ENCODE peak calls at places on chromosomes 6 and 20, in nine cellular contexts. T is hepatocyte, O is sigmoid colon, C is AG04450, M is astrocyte, S is prostate gland, J is thoracic aorta, X is ovary, Y is GM23338. B is an unnamed sample. For H3K27me3, the result is how much of the 10 kb centered on the place peaks cover.

GRCh38 chr6:139099984-139100383 is 34.9 kb upstream of the HECA start:
- DNase-seq in T (no peak), O (no peak), C (no peak), M (no peak), S (no peak), J (no peak), X (no peak), Y (no peak), B (no peak)

GRCh38 chr6:2772840-2773239 is 7.6 kb downstream of the WRNIP1 start:
- DNase-seq in T (no peak), O (no peak), C (no peak), M (no peak), S (no peak), J (no peak), X (no peak), Y (no peak), B (no peak)

GRCh38 chr6:104625536-104625935 is 234.2 kb downstream of the HACE1 start:
- DNase-seq in T (peak), O (no peak), C (no peak), M (peak), S (peak), J (no peak), X (no peak), Y (no peak), B (peak)

GRCh38 chr6:142950291-142950690 is 5.3 kb upstream of the HIVEP2 start:
- DNase-seq in T (peak), O (no peak), C (no peak), M (no peak), S (no peak), J (no peak), X (no peak), Y (no peak), B (no peak)

GRCh38 chr20:45377191-45377775 is 842 bp downstream of the TP53TG5 start:
- DNase-seq in T (no peak), O (no peak), C (no peak), M (no peak), S (no peak), J (no peak), X (no peak), Y (no peak), B (no peak)

GRCh38 chr6:134822920-134823430 is 126.9 kb downstream of the ALDH8A1 start:
- DNase-seq in T (peak), O (no peak), C (peak), M (peak), S (peak), J (no peak), X (peak), Y (peak), B (peak)

GRCh38 chr6:129730477-129731165 is 20.6 kb upstream of the ARHGAP18 start:
- DNase-seq in T (peak), O (no peak), C (no peak), M (no peak), S (peak), J (no peak), X (no peak), Y (peak), B (no peak)

GRCh38 chr6:19811397-19812079 is 25.6 kb upstream of the ID4 start:
- DNase-seq in T (peak), O (no peak), C (no peak), M (no peak), S (no peak), J (no peak), X (no peak), Y (peak), B (no peak)

GRCh38 chr6:144449911-144450690 is 165.0 kb downstream of the UTRN start:
- DNase-seq in T (no peak), O (no peak), C (no peak), M (no peak), S (no peak), J (no peak), X (no peak), Y (peak), B (no peak)

DNA sequence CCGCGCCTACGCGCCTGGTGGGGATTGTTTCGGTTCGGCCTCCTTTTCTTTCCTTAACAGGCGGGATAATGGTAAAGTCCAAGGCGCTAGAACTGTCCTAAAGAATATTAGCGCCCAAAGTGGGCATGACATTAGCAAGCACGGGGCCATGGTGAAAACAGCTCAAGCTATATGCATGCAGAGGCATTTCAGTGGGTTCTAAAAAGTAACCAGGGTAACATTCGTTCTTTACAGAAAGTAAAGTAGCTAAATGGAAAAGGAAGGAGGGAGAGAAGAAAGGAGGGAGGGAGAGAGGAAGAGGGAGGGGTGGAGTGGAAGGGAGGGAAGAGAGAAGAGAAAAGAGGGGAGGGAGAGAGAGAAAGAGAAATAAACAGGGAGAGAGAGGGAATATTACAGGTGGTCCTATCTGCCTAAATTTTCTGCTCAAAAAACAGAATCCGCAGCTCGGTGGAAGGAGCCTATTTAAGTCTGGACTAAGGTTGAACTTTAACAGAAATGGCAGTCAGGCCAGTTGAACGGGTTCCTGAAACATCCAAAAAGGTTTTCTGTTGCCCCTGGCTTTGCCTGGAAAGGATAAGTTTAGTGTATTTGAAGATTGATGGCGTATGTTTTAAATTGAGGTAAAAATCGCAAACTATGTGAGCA is 2.0 kb downstream of the TFAP2B start:
- DNase-seq in T (no peak), O (no peak), C (no peak), M (no peak), S (no peak), J (no peak), X (no peak), Y (no peak), B (no peak)
- H3K27me3 ChIP-seq in T (half or more), O (half or more), C (half or more), M (half or more), S (half or more), J (under half), X (under half), Y (half or more), B (half or more)

GRCh38 chr20:22438346-22438745 is 146.0 kb downstream of the FOXA2 start:
- DNase-seq in T (no peak), O (no peak), C (no peak), M (no peak), S (no peak), J (no peak), X (no peak), Y (peak), B (no peak)

GRCh38 chr20:22442318-22442717 is 142.1 kb downstream of the FOXA2 start:
- DNase-seq in T (no peak), O (no peak), C (no peak), M (no peak), S (no peak), J (no peak), X (no peak), Y (no peak), B (no peak)

GRCh38 chr20:22437354-22437753 is 147.0 kb downstream of the FOXA2 start:
- DNase-seq in T (no peak), O (no peak), C (no peak), M (no peak), S (no peak), J (no peak), X (no peak), Y (no peak), B (no peak)

DNA sequence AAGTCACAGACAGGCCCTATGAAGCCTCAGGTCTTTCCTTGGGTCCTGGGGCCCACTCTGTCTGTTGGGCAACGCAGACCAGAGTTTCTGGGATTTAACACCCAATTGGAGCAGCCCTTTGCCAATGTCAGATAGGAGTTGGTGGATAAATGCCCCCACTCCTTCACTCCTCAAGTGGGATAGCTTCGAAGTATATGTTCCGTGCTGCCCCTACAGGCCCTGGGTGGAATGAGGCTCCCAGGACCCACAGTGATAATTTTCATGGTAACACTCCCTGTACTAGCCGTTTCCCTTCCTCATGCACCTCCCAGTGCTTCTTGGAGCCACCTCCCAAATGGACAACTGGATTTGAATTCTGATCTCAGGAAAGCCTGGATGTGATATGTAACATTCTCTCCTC is 145.4 kb downstream of the FOXA2 start:
- DNase-seq in T (no peak), O (no peak), C (no peak), M (no peak), S (no peak), J (no peak), X (no peak), Y (peak), B (no peak)
- TF ChIP-seq CTCF in T (peak), O (no peak), C (no peak), M (no peak), S (no peak), J (no peak), X (no peak), Y (peak), B (peak)

DNA sequence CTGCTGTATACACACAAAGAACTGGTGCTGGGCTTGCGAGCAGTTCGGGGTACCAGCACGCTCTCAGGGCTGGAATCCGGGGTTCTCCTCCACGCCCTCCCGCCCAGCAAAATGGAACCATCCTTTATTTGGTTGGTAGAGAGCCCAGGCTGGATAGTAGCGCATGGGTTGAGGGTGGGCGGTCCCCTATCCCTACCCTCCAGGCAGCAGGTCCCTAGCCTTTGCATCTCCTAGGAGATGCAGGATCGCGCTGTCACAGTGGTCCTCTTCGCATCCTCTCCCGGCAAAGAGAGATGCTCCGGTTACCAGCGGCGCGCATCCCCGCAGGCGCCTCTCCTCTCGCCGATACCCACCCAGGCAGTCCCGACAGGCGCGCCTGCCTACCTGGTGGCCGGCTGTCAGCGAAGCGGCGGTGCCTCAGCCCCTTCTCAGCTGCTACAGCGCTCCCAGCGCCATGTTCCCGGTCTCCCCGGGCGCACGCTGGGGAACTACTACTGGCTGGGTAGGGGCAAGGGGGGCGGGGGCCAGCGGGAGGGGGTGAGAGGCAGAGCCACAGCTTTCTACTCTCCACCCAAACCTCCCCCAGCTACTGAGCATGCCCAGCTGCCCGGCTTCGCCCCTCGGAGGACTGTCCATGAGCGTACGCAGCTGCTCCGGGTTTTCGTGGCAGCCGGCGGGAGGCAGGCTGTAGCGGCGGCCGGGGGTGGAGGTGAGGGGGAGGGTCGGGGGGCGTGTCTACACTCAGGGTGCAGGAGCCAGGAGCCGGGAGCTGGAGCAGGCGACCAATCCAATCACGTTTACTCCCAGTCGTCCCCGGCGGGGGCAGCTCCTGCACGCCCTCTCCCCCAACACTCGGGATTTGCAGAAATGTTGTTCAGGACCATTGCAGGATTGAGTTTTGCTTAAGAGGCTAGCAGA is at the start of gene PAK5:
- DNase-seq in T (peak), O (no peak), C (no peak), M (peak), S (peak), J (peak), X (peak), Y (peak), B (peak)
- H3K4me3 ChIP-seq in T (peak), O (peak), C (peak), M (peak), S (peak), J (peak), X (no peak), Y (peak), B (peak)

GRCh38 chr6:67748521-67748920 is 886.6 kb upstream of the ADGRB3 start:
- DNase-seq in T (no peak), O (no peak), C (no peak), M (peak), S (no peak), J (no peak), X (no peak), Y (no peak), B (no peak)
- H3K27me3 ChIP-seq in T (under half), O (under half), C (under half), M (under half), S (under half), J (under half), X (under half), Y (under half), B (under half)

GRCh38 chr20:9928955-9929354 is 90.1 kb upstream of the PAK5 start:
- DNase-seq in T (no peak), O (no peak), C (no peak), M (no peak), S (no peak), J (no peak), X (no peak), Y (no peak), B (no peak)
- TF ChIP-seq CTCF in T (no peak), O (no peak), C (no peak), M (no peak), S (no peak), J (no peak), X (no peak), Y (no peak), B (no peak)

DNA sequence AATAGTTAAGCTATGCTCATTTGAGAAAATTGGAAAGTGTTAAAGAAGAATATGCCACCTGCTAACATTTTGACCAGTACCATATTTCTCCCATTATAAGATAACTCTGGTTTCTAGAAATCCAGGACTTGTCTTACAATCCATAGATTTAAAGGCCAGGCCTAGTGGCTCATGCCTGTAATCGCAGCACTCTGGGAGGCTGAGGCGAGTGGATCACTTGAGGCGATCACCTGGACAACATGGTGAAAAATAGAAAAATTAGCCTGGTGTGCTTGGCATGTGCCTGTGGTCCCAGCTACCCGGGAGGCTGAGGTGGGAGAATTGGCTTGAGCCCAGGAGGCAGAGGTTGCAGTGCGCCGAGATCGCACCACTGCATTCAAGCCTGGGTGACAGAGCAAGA is 26.7 kb upstream of the MAPRE1 start:
- DNase-seq in T (no peak), O (no peak), C (no peak), M (no peak), S (no peak), J (no peak), X (no peak), Y (no peak), B (no peak)
- H3K4me3 ChIP-seq in T (no peak), O (no peak), C (no peak), M (no peak), S (no peak), J (no peak), X (no peak), Y (no peak), B (no peak)

DNA sequence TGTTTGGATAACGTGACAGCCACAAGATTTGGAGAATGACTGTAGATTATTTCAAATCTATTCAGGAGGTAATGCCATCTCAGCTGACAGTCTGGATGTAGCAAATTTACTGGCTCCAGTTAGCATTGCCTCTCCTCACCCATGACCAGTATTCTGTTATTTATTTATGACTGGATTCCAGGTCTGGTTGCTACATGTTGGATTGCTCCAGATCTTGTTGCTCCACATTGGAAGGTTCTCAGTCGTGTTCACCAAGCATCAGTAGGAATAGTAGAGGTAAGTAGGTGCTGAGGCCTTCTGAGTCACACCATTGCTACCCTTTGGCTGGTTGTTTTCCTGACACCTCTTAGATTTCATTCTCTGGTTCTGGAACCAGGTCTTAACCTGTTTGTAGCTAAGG is 69.5 kb upstream of the ELOVL5 start:
- DNase-seq in T (no peak), O (no peak), C (no peak), M (no peak), S (no peak), J (no peak), X (no peak), Y (no peak), B (no peak)
- H3K27me3 ChIP-seq in T (under half), O (under half), C (under half), M (under half), S (under half), J (under half), X (under half), Y (under half), B (under half)